ENCODE peak calls at places on chromosomes 7 and 10, in five cellular contexts. Q is GM23338, U is HCT116, O is endothelial cell of umbilical vein, F is breast epithelium. W is an unnamed sample.

GRCh38 chr10:124654686-124655085 is 89.5 kb downstream of the FAM53B start:
- DNase-seq in Q (no peak), U (no peak), O (no peak), F (no peak), W (no peak)

GRCh38 chr7:106127984-106128780 is 16.1 kb upstream of the SYPL1 start:
- DNase-seq in Q (no peak), U (no peak), O (no peak), F (no peak), W (no peak)

GRCh38 chr7:82572195-82572880 is 128.8 kb upstream of the CACNA2D1 start:
- DNase-seq in Q (peak), U (peak), O (peak), F (peak), W (peak)

GRCh38 chr7:22569586-22570321 is 69.8 kb upstream of the STEAP1B start:
- DNase-seq in Q (no peak), U (no peak), O (peak), F (no peak), W (no peak)

GRCh38 chr7:83648464-83649241 is at the start of gene SEMA3E:
- DNase-seq in Q (peak), U (peak), O (peak), F (no peak), W (no peak)

GRCh38 chr7:117716707-117717294 is 156.4 kb downstream of the CTTNBP2 start:
- DNase-seq in Q (no peak), U (no peak), O (no peak), F (no peak), W (no peak)

GRCh38 chr10:132298038-132298935 is 9.5 kb downstream of the STK32C start:
- DNase-seq in Q (no peak), U (no peak), O (no peak), F (peak), W (peak)

GRCh38 chr10:43814611-43815010 is 165.9 kb upstream of the ZNF32 start:
- DNase-seq in Q (no peak), U (no peak), O (no peak), F (no peak), W (no peak)

GRCh38 chr10:47403401-47404318 is 19.6 kb upstream of the ZNF488 start:
- DNase-seq in Q (no peak), U (no peak), O (no peak), F (no peak), W (peak)

GRCh38 chr7:118153551-118154177 is 30.3 kb upstream of the LSM8 start:
- DNase-seq in Q (peak), U (peak), O (peak), F (no peak), W (no peak)

DNA sequence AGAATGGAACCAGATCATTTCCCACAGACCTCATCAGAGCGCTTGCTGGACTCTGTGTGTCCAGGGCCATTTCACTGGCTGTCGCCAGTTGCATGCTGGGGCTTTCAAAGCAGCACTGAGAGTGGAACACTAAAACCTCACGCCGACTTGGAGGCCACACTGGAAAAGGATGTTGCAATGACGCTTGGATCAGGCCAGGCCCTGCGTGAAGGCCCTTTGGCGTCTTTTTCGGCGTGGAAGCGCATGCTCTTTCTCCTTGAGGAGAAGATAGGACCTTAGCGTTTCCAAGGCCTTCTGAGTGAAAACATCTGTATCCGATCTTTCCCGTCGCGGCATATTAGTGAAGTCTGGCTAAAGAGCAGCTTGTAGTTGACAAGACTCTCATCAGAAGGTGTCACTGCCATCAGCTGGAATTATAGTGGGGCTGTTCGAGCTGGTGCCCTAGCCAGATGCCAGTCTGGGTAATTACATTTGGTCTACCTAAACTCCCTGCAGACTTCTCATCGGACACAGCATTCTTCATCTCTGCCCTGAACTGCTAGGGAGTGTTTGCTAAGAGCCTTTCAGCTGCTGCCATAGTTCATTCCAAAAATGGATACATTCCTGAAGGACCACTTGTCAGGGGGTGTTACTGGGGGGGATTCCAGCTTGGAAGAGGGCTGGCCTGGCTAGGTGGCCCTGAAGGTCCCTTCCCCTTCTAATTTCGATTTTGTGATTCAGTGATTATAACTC is 167.7 kb upstream of the TCF7L2 start:
- DNase-seq in Q (no peak), U (no peak), O (no peak), F (no peak), W (peak)
- TF ChIP-seq POLR2AphosphoS5 in Q (no peak), U (no peak), O (no peak), F (peak), W (no peak)

GRCh38 chr10:103587073-103587472 is 93.6 kb downstream of the NEURL1 start:
- DNase-seq in Q (no peak), U (no peak), O (no peak), F (no peak), W (no peak)

GRCh38 chr10:103583871-103584215 is 90.3 kb downstream of the NEURL1 start:
- DNase-seq in Q (no peak), U (no peak), O (no peak), F (no peak), W (no peak)

GRCh38 chr10:103582331-103583123 is 89.0 kb downstream of the NEURL1 start:
- DNase-seq in Q (no peak), U (no peak), O (no peak), F (no peak), W (no peak)

GRCh38 chr10:103585011-103585405 is 91.5 kb downstream of the NEURL1 start:
- DNase-seq in Q (peak), U (no peak), O (no peak), F (no peak), W (no peak)

GRCh38 chr10:103584216-103585010 is 90.9 kb downstream of the NEURL1 start:
- DNase-seq in Q (peak), U (no peak), O (no peak), F (no peak), W (no peak)
- H3K4me3 ChIP-seq in Q (peak), U (no peak), O (peak), F (peak), W (peak)

DNA sequence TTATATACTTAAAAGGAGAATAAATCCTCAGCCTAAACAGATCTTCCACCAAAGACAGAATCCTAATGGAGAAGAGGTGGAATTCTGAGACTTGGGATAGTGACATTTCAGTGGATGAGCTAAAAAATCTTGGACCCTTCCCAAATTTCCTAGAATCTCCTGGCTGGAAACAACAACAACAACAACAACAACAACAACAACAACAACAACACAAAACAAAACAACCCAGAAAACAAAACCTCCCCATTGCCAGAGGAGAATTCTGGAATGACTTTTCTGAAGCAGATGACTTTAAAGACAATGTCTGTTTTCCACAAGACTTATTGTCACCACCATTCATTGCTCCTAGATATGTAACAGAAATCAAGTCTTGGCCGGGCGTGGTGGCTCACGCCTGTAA is 322.1 kb downstream of the ARL4A start:
- DNase-seq in Q (no peak), U (no peak), O (no peak), F (no peak), W (no peak)
- TF ChIP-seq CTCF in Q (no peak), U (no peak), O (no peak), F (no peak), W (no peak)

GRCh38 chr7:149147072-149147729 is at the start of gene ZNF398:
- DNase-seq in Q (peak), U (no peak), O (peak), F (peak), W (no peak)

GRCh38 chr7:149153346-149153745 is 6.1 kb downstream of the ZNF398 start:
- DNase-seq in Q (no peak), U (no peak), O (no peak), F (no peak), W (no peak)

GRCh38 chr7:149150981-149151380 is 3.7 kb downstream of the ZNF398 start:
- DNase-seq in Q (peak), U (no peak), O (no peak), F (no peak), W (no peak)

GRCh38 chr7:149144996-149145850 is 2.0 kb upstream of the ZNF398 start:
- DNase-seq in Q (peak), U (peak), O (no peak), F (no peak), W (no peak)

DNA sequence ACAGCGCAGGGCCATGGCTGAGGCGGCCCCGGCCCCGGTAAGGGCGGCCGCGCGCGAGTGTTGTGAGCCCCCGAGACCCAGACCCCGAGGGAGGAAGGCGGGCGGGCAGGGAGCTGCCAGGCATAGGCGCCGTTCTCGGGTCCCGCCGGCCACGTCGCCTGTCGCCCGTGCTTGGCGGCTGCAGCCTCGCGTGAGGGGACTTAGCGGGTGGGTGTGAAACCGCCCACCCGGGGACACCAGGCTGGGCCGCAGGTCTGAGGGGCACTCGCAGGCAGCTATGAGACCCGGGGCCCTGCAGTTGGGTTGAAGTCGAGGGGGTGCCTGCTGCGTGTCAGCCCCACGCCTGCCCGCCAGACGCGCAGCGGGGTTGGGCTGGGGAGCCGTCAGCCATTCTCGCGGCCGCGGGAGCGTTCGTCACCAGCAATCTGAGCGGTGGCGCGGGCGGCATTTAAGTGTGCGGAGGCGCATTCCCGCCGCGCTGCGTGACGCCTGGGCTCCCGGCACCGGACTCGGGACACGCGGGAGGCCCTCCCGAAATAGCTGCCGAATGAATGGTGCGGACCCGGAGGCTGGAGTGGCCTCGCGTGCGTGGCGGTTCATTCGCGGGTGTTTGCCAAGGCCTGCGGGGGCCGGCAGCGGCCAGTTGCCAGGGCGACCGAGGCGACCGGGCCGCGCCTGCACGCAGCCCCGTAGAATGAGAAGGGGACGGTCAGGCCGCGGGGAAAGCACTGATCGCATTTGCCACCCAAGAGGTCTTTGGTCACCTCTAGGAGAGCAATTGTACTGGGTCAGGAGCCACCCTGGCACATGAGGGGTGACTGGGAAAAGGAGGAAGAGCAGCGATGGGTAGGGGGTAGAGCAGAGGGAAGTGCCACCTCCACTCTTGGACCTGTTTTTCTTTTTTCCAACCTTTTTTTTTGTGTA is 739 bp downstream of the ZNF398 start:
- DNase-seq in Q (peak), U (no peak), O (peak), F (peak), W (peak)
- TF ChIP-seq POLR2AphosphoS5 in Q (no peak), U (no peak), O (no peak), F (no peak), W (no peak)

W was measured in suprapubic skin.